ENCODE peak calls at places on chromosomes 6 and 20, in five cellular contexts. T is uterus; V is AG04450; Q is dorsolateral prefrontal cortex; P is CD8-positive, alpha-beta T cell. L is an unnamed sample.

GRCh38 chr6:105322499-105323231 is 80.2 kb downstream of the PREP start:
- DNase-seq in V (no peak), T (no peak), Q (no peak), P (no peak), L (no peak)

GRCh38 chr20:35007413-35007812 is 51.7 kb downstream of the MYH7B start:
- DNase-seq in Q (peak), T (peak), P (no peak), V (no peak), L (no peak)

GRCh38 chr6:12896208-12896733 is 179.7 kb downstream of the PHACTR1 start:
- DNase-seq in T (no peak), P (no peak), Q (no peak), V (no peak), L (no peak)

GRCh38 chr20:8215516-8215915 is 83.5 kb downstream of the PLCB1 start:
- DNase-seq in T (no peak), V (peak), Q (no peak), P (no peak), L (no peak)

GRCh38 chr6:10424005-10424404 is 9.1 kb upstream of the TFAP2A start:
- DNase-seq in V (no peak), P (no peak), Q (no peak), T (no peak), L (no peak)

GRCh38 chr6:140346461-140346860 is 972.0 kb upstream of the CITED2 start:
- DNase-seq in P (no peak), V (no peak), T (no peak), Q (no peak), L (no peak)

GRCh38 chr20:25571817-25572216 is 13.5 kb downstream of the NINL start:
- DNase-seq in V (no peak), T (no peak), P (no peak), Q (no peak), L (no peak)

GRCh38 chr6:16206595-16207037 is 31.8 kb upstream of the GMPR start:
- DNase-seq in Q (peak), T (peak), P (peak), V (peak), L (peak)

GRCh38 chr6:44053760-44054556 is 73.3 kb downstream of the MRPL14 start:
- DNase-seq in V (no peak), P (no peak), Q (no peak), T (no peak), L (no peak)

GRCh38 chr20:53839423-53840176 is 230.8 kb downstream of the BCAS1 start:
- DNase-seq in T (no peak), V (no peak), Q (no peak), P (peak), L (peak)

GRCh38 chr20:34516874-34517542 is 786 bp downstream of the DYNLRB1 start:
- DNase-seq in Q (no peak), T (peak), V (no peak), P (peak), L (no peak)

GRCh38 chr20:35652641-35653429 is 11.9 kb downstream of the CPNE1 start:
- DNase-seq in T (no peak), P (no peak), V (no peak), Q (no peak), L (no peak)

GRCh38 chr20:60650087-60650486 is 602.0 kb upstream of the CDH4 start:
- DNase-seq in T (no peak), Q (no peak), P (no peak), V (no peak), L (no peak)

GRCh38 chr20:47543006-47543431 is 41.3 kb downstream of the NCOA3 start:
- DNase-seq in V (no peak), P (no peak), Q (no peak), T (no peak), L (no peak)

GRCh38 chr6:161198176-161198575 is 75.7 kb downstream of the AGPAT4 start:
- DNase-seq in P (no peak), T (no peak), Q (no peak), V (no peak), L (no peak)

GRCh38 chr6:113584767-113585166 is 272.4 kb upstream of the MARCKS start:
- DNase-seq in Q (no peak), T (no peak), P (no peak), V (no peak), L (no peak)

GRCh38 chr20:38126146-38126912 is 38.7 kb downstream of the TGM2 start:
- DNase-seq in Q (peak), P (no peak), V (no peak), T (peak), L (no peak)

GRCh38 chr20:61521680-61522420 is 269.8 kb downstream of the CDH4 start:
- DNase-seq in P (no peak), Q (no peak), V (no peak), T (no peak), L (no peak)

GRCh38 chr6:34511923-34512737 is 44.0 kb downstream of the SPDEF start:
- DNase-seq in T (no peak), P (no peak), Q (no peak), V (no peak), L (no peak)

GRCh38 chr20:24771651-24772061 is 177.4 kb upstream of the CST7 start:
- DNase-seq in Q (no peak), T (no peak), P (no peak), V (no peak), L (no peak)

GRCh38 chr6:148508401-148509151 is 165.9 kb downstream of the SASH1 start:
- DNase-seq in P (no peak), V (no peak), Q (no peak), T (no peak), L (no peak)

GRCh38 chr6:87789198-87789899 is 87.3 kb upstream of the AKIRIN2 start:
- DNase-seq in T (no peak), V (no peak), Q (no peak), P (no peak), L (no peak)

GRCh38 chr6:142380626-142381025 is 78.8 kb downstream of the ADGRG6 start:
- DNase-seq in Q (no peak), P (no peak), T (no peak), V (no peak), L (no peak)

GRCh38 chr6:35427851-35428321 is 24.3 kb upstream of the FANCE start:
- DNase-seq in P (no peak), V (peak), Q (no peak), T (no peak), L (no peak)

GRCh38 chr20:1324598-1325172 is 4.3 kb downstream of the SDCBP2 start:
- DNase-seq in V (peak), T (no peak), P (peak), Q (no peak), L (peak)

GRCh38 chr6:51292659-51293058 is 474.0 kb downstream of the TFAP2B start:
- DNase-seq in P (no peak), T (no peak), Q (no peak), V (no peak), L (no peak)

GRCh38 chr6:139240161-139241010 is 51.4 kb downstream of the TXLNB start:
- DNase-seq in P (no peak), V (peak), Q (peak), T (no peak), L (no peak)

DNA sequence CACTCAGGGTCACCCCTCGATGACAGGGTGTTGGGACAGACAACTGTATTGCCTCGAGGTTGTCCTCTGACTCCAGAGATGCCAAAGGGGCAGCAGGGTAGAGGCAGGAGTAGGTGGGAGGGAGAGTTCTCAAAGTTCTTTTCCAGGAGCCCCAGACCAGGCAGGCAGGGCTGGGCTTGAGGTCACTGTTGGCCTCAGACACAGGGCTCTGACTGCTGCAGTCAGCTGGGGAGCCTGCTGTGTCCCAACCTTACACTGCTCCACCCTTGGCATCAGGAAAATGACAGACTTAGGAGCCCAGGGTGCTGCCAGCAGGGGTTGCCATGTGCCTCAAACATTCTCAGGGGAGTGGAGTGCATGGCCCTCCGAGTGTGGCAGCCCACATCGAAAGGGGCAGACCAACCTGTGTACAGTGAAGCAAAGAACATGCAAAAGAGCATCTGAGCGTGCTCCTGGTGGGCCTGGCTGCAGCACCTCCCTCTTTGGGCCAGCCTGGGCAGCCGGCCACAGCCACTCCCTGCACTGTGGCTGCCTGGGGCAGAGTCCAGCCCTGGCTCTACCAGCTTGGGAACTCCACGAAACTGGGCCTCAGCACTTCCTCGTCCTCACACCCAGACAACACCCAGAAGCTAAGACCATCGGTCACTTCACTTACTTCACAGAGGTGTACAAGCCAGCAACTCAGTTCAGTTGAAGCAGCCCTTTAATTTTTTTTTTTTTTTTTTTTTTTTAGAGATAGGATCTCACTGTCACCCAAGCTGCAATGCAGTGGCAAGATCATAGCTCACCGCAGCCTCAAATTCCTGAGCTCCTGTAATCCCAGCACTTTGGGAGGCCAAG is 24.0 kb downstream of the C6orf132 start:
- DNase-seq in T (no peak), V (no peak), Q (peak), P (no peak), L (no peak)
- TF ChIP-seq CTCF in T (no peak), V (no peak), Q (no peak), P (no peak), L (no peak)

GRCh38 chr6:5174756-5175155 is 86.0 kb downstream of the LYRM4 start:
- DNase-seq in Q (no peak), T (no peak), P (no peak), V (no peak), L (no peak)

GRCh38 chr6:5175635-5176034 is 85.1 kb downstream of the LYRM4 start:
- DNase-seq in T (no peak), Q (no peak), P (no peak), V (no peak), L (peak)

GRCh38 chr6:5173862-5174643 is 86.7 kb downstream of the LYRM4 start:
- DNase-seq in T (no peak), P (peak), V (no peak), Q (no peak), L (peak)

GRCh38 chr6:5172057-5172683 is 87.0 kb downstream of the PPP1R3G start:
- DNase-seq in P (no peak), V (no peak), Q (no peak), T (no peak), L (no peak)

DNA sequence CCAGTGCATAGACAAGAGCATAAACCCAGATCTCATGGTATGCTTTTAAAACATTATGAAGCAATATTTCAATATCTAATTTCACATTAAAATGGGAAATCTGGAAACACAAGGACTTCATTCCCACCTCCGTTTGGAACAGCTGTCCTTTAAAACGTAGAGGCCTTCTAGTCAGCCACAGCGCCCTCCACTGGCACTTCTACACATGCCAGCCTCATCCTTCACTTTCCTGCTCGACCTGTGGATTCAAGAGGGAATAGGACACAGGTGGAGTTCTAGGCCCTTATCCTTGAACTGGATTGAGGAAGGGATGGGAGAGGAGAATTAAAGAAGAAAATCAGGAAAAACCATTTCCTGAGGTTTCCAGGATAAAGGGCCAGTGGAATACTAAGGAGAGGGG is 85.6 kb downstream of the LYRM4 start:
- DNase-seq in P (no peak), T (no peak), V (no peak), Q (no peak), L (no peak)
- TF ChIP-seq CTCF in P (no peak), T (no peak), V (peak), Q (peak), L (no peak)

GRCh38 chr6:57317060-57317943 is at the start of gene PRIM2:
- DNase-seq in T (peak), P (peak), Q (peak), V (peak), L (peak)
- TF ChIP-seq CTCF in T (no peak), P (no peak), Q (peak), V (no peak), L (no peak)

GRCh38 chr6:41721396-41721795 is 14.0 kb downstream of the TFEB start:
- DNase-seq in V (no peak), T (no peak), Q (no peak), P (no peak), L (no peak)

GRCh38 chr6:41720783-41721182 is 14.6 kb downstream of the TFEB start:
- DNase-seq in T (no peak), Q (no peak), V (no peak), P (no peak), L (no peak)

GRCh38 chr6:41723936-41724637 is 11.3 kb downstream of the TFEB start:
- DNase-seq in T (no peak), Q (no peak), P (no peak), V (no peak), L (no peak)

GRCh38 chr6:41724638-41725501 is 10.5 kb downstream of the TFEB start:
- DNase-seq in Q (no peak), P (no peak), T (no peak), V (no peak), L (no peak)

GRCh38 chr6:41723178-41723935 is 12.1 kb downstream of the TFEB start:
- DNase-seq in P (no peak), Q (no peak), V (peak), T (peak), L (peak)
- TF ChIP-seq CTCF in P (no peak), Q (no peak), V (no peak), T (no peak), L (no peak)

GRCh38 chr6:135759831-135760230 is 91.7 kb upstream of the PDE7B start:
- DNase-seq in Q (no peak), V (no peak), P (no peak), T (no peak), L (no peak)
- TF ChIP-seq CTCF in Q (no peak), V (no peak), P (no peak), T (no peak), L (no peak)

GRCh38 chr20:45515147-45515913 is at the start of gene SPINT3:
- DNase-seq in T (no peak), Q (no peak), P (no peak), V (no peak), L (no peak)
- TF ChIP-seq CTCF in T (no peak), Q (no peak), P (no peak), V (no peak), L (no peak)

DNA sequence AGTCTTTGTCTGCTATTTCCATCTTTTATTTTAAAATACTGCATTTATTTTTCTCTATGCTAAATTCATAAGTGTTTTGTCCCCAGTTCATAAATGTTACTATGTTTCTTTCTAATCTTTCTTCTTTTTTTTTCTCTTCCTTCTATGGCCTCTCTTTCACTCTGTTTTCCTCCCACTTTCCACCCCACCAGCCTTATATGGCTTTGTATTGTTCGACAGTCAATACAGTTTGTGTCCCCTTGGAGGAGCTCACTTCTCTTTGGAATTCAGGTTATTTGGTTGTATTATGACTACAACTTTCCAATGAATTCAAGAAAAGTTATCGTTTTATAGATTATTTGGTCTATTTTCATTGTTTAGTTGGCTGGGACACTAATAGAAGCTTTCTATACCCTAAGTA is 393.5 kb downstream of the NKAIN2 start:
- DNase-seq in T (no peak), V (no peak), Q (no peak), P (no peak), L (no peak)
- TF ChIP-seq CTCF in T (no peak), V (no peak), Q (no peak), P (no peak), L (no peak)

GRCh38 chr6:29597184-29597583 is 12.3 kb downstream of the OR2H2 start:
- DNase-seq in T (no peak), P (no peak), V (no peak), Q (no peak), L (no peak)

GRCh38 chr6:29603930-29604329 is 19.0 kb downstream of the OR2H2 start:
- DNase-seq in Q (no peak), T (no peak), V (no peak), P (no peak), L (no peak)

GRCh38 chr6:29603456-29603855 is 18.5 kb downstream of the OR2H2 start:
- DNase-seq in V (no peak), Q (no peak), P (no peak), T (no peak), L (no peak)

GRCh38 chr6:29598348-29598747 is 13.4 kb downstream of the OR2H2 start:
- DNase-seq in V (no peak), T (no peak), Q (no peak), P (no peak), L (no peak)

DNA sequence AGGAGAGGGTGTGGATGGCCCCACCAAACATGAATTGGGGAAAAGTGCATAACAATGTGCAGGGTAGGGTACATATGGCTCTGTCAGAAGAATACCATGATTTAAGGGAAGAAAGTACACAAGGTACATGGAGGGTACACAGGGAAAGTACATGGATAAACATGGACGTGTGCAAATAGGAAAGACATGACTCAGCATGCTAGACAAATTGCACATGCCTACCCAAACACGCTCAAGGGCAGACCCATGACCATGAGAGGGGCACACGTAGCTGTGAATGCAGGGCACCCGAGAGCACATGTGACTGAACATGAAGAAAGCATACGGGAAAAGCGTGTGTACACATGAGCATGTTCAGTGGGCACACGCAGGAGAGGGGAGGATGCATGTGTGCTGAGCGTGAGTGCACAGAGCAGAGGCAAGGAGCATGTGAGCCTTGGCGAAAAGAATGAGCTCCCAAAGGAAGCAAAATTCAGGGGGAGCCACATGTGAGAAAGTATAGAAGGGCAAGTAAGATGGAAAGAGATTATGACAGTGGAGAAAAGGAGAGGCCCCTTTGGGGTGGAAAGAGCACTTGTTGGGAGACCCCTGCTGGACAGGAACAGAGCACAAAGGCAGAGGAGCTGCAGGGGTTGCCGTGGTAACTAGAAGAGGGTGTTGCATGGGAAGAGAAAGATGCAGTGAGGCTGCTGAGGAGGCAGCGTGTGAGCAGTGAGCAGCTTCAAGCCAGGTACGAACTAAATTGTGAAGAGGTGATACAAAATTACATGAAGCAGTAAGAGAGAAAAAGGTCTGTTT is 17.8 kb downstream of the OR2H2 start:
- DNase-seq in V (peak), T (no peak), Q (no peak), P (no peak), L (no peak)
- TF ChIP-seq CTCF in V (peak), T (no peak), Q (no peak), P (no peak), L (no peak)

L was measured in natural killer cell.